ENCODE peak calls at places on chromosome 9, in six cellular contexts. One of them, this sample, is unnamed.

GRCh38 chr9:121674952-121675351 is 23.5 kb downstream of the DAB2IP start:
- DNase-seq in LoVo: no peak
- DNase-seq in C1 segment of cervical spinal cord: no peak
- DNase-seq in NCI-H748 treated with DMSO at 0.1 percent for 48 hours: no peak
- DNase-seq in iPS DF 19.7: no peak
- DNase-seq in bronchial epithelial cell: peak
- DNase-seq in this sample: no peak

GRCh38 chr9:120109242-120109641 is 470.7 kb downstream of the CDK5RAP2 start:
- DNase-seq in LoVo: no peak
- DNase-seq in C1 segment of cervical spinal cord: no peak
- DNase-seq in NCI-H748 treated with DMSO at 0.1 percent for 48 hours: peak
- DNase-seq in iPS DF 19.7: peak
- DNase-seq in bronchial epithelial cell: no peak
- DNase-seq in this sample: no peak

GRCh38 chr9:15373881-15374280 is 48.8 kb upstream of the SNAPC3 start:
- DNase-seq in LoVo: no peak
- DNase-seq in C1 segment of cervical spinal cord: no peak
- DNase-seq in NCI-H748 treated with DMSO at 0.1 percent for 48 hours: no peak
- DNase-seq in iPS DF 19.7: no peak
- DNase-seq in bronchial epithelial cell: no peak
- DNase-seq in this sample: no peak

GRCh38 chr9:113556877-113557593 is 93.5 kb downstream of the RGS3 start:
- DNase-seq in LoVo: no peak
- DNase-seq in C1 segment of cervical spinal cord: no peak
- DNase-seq in NCI-H748 treated with DMSO at 0.1 percent for 48 hours: no peak
- DNase-seq in iPS DF 19.7: no peak
- DNase-seq in bronchial epithelial cell: no peak
- DNase-seq in this sample: no peak

GRCh38 chr9:8451146-8451545 is 651.6 kb upstream of the DMAC1 start:
- DNase-seq in LoVo: no peak
- DNase-seq in C1 segment of cervical spinal cord: no peak
- DNase-seq in NCI-H748 treated with DMSO at 0.1 percent for 48 hours: no peak
- DNase-seq in iPS DF 19.7: no peak
- DNase-seq in bronchial epithelial cell: no peak
- DNase-seq in this sample: no peak

GRCh38 chr9:123548749-123549545 is 192.9 kb downstream of the CRB2 start:
- DNase-seq in LoVo: no peak
- DNase-seq in C1 segment of cervical spinal cord: no peak
- DNase-seq in NCI-H748 treated with DMSO at 0.1 percent for 48 hours: no peak
- DNase-seq in iPS DF 19.7: no peak
- DNase-seq in bronchial epithelial cell: no peak
- DNase-seq in this sample: no peak

GRCh38 chr9:38621434-38622082 is 1.2 kb upstream of the ANKRD18A start:
- DNase-seq in LoVo: no peak
- DNase-seq in C1 segment of cervical spinal cord: peak
- DNase-seq in NCI-H748 treated with DMSO at 0.1 percent for 48 hours: peak
- DNase-seq in iPS DF 19.7: no peak
- DNase-seq in bronchial epithelial cell: no peak
- DNase-seq in this sample: no peak

GRCh38 chr9:123642291-123643278 is 286.6 kb downstream of the CRB2 start:
- DNase-seq in LoVo: no peak
- DNase-seq in C1 segment of cervical spinal cord: peak
- DNase-seq in NCI-H748 treated with DMSO at 0.1 percent for 48 hours: peak
- DNase-seq in iPS DF 19.7: no peak
- DNase-seq in bronchial epithelial cell: peak
- DNase-seq in this sample: no peak

GRCh38 chr9:81955625-81956024 is 12.3 kb downstream of the SPATA31D3 start:
- DNase-seq in LoVo: no peak
- DNase-seq in C1 segment of cervical spinal cord: no peak
- DNase-seq in NCI-H748 treated with DMSO at 0.1 percent for 48 hours: no peak
- DNase-seq in iPS DF 19.7: no peak
- DNase-seq in bronchial epithelial cell: no peak
- DNase-seq in this sample: no peak

GRCh38 chr9:133112361-133113026 is 8.5 kb downstream of the RALGDS start:
- DNase-seq in LoVo: no peak
- DNase-seq in C1 segment of cervical spinal cord: no peak
- DNase-seq in NCI-H748 treated with DMSO at 0.1 percent for 48 hours: no peak
- DNase-seq in iPS DF 19.7: no peak
- DNase-seq in bronchial epithelial cell: no peak
- DNase-seq in this sample: no peak

GRCh38 chr9:73441890-73442818 is 290.5 kb downstream of the ANXA1 start:
- DNase-seq in LoVo: no peak
- DNase-seq in C1 segment of cervical spinal cord: no peak
- DNase-seq in NCI-H748 treated with DMSO at 0.1 percent for 48 hours: no peak
- DNase-seq in iPS DF 19.7: peak
- DNase-seq in bronchial epithelial cell: peak
- DNase-seq in this sample: no peak